ENCODE peak calls at places on chromosome 9, in ten cellular contexts. Q is LoVo; U is stimulated activated naive B cell treated with anti-CD40 and anti-IgM and Interleukin-4, amounts not matched to agents 10 μg/mL and 1 μg/mL and 100 μg/mL, for 72 hours; E is NCI-H446 treated with DMSO at 0.1 percent for 48 hours; D is hippocampal formation; K is kidney; Z is NCI-H2029; X is left colon; W is GM12891; T is T-cell. B is an unnamed sample.

GRCh38 chr9:20754556-20754955 is 70.5 kb downstream of the FOCAD start:
- DNase-seq in Q (no peak), U (no peak), E (no peak), D (no peak), K (no peak), Z (no peak), X (no peak), W (no peak), T (no peak), B (no peak)

GRCh38 chr9:37994639-37995347 is 74.2 kb downstream of the SHB start:
- DNase-seq in Q (no peak), U (peak; percentile 71), E (peak; percentile 94), D (peak; percentile 93), K (peak; percentile 86), Z (peak; percentile 91), X (peak; percentile 57), W (no peak), T (peak; percentile 17), B (peak; percentile 40)

GRCh38 chr9:95740217-95741004 is 135.1 kb upstream of the ERCC6L2 start:
- DNase-seq in Q (no peak), U (no peak), E (no peak), D (no peak), K (no peak), Z (no peak), X (no peak), W (no peak), T (no peak), B (no peak)

GRCh38 chr9:127463891-127464290 is 12.6 kb downstream of the LRSAM1 start:
- DNase-seq in Q (no peak), U (no peak), E (no peak), D (no peak), K (no peak), Z (no peak), X (no peak), W (no peak), T (no peak), B (no peak)

GRCh38 chr9:114895605-114896004 is 34.8 kb downstream of the TNFSF8 start:
- DNase-seq in Q (no peak), U (no peak), E (no peak), D (no peak), K (no peak), Z (no peak), X (no peak), W (no peak), T (no peak), B (no peak)

GRCh38 chr9:84404095-84404686 is 63.6 kb upstream of the SLC28A3 start:
- DNase-seq in Q (no peak), U (no peak), E (no peak), D (no peak), K (no peak), Z (no peak), X (no peak), W (peak; percentile 35), T (no peak), B (no peak)

GRCh38 chr9:5892456-5893133 is 1.9 kb downstream of the MLANA start:
- DNase-seq in Q (no peak), U (no peak), E (no peak), D (no peak), K (no peak), Z (no peak), X (no peak), W (no peak), T (no peak), B (no peak)

GRCh38 chr9:33289501-33289900 is 815 bp upstream of the NFX1 start:
- DNase-seq in Q (no peak), U (peak; percentile 36), E (no peak), D (no peak), K (peak; percentile 69), Z (no peak), X (peak; percentile 33), W (no peak), T (no peak), B (no peak)

GRCh38 chr9:20684865-20685696 is 1.0 kb downstream of the FOCAD start:
- DNase-seq in Q (peak; percentile 36), U (no peak), E (peak; percentile 12), D (no peak), K (no peak), Z (no peak), X (no peak), W (no peak), T (no peak), B (no peak)

GRCh38 chr9:133569109-133569785 is 34.7 kb downstream of the ADAMTSL2 start:
- DNase-seq in Q (no peak), U (no peak), E (no peak), D (no peak), K (no peak), Z (no peak), X (no peak), W (no peak), T (no peak), B (no peak)

GRCh38 chr9:101030022-101030391 is 1.5 kb downstream of the PLPPR1 start:
- DNase-seq in Q (no peak), U (no peak), E (no peak), D (no peak), K (no peak), Z (no peak), X (no peak), W (no peak), T (no peak), B (no peak)

GRCh38 chr9:134778841-134779411 is 101.7 kb upstream of the FCN2 start:
- DNase-seq in Q (peak; percentile 5), U (no peak), E (peak; percentile 1), D (peak; percentile 23), K (no peak), Z (no peak), X (peak; percentile 60), W (no peak), T (no peak), B (peak; percentile 48)

GRCh38 chr9:73847536-73847935 is 649.6 kb upstream of the RORB start:
- DNase-seq in Q (no peak), U (no peak), E (no peak), D (no peak), K (no peak), Z (no peak), X (no peak), W (no peak), T (no peak), B (no peak)

GRCh38 chr9:18238254-18238653 is 235.7 kb upstream of the ADAMTSL1 start:
- DNase-seq in Q (no peak), U (no peak), E (no peak), D (no peak), K (no peak), Z (no peak), X (no peak), W (no peak), T (no peak), B (no peak)

GRCh38 chr9:20220286-20220685 is 402.0 kb downstream of the MLLT3 start:
- DNase-seq in Q (no peak), U (no peak), E (no peak), D (no peak), K (no peak), Z (no peak), X (no peak), W (no peak), T (no peak), B (no peak)

GRCh38 chr9:92650839-92651621 is 18.9 kb downstream of the IPPK start:
- DNase-seq in Q (no peak), U (no peak), E (no peak), D (peak; percentile 31), K (peak; percentile 61), Z (no peak), X (no peak), W (no peak), T (no peak), B (no peak)

GRCh38 chr9:104787306-104788015 is 23.5 kb downstream of the NIPSNAP3B start:
- DNase-seq in Q (no peak), U (no peak), E (no peak), D (no peak), K (no peak), Z (no peak), X (no peak), W (no peak), T (no peak), B (no peak)

B was measured in stomach.